ENCODE peak calls at places on chromosomes 7 and 10, in seven cellular contexts. C is lung microvascular endothelial cell, P is stromal cell of bone marrow, N is posterior cingulate gyrus, L is EL, V is IMR-90, I is hippocampal formation. Q is an unnamed sample.

GRCh38 chr10:78442836-78443550 is 409.3 kb downstream of the RPS24 start:
- DNase-seq in C (no peak), P (no peak), N (no peak), L (no peak), V (no peak), I (no peak), Q (no peak)

GRCh38 chr7:3238525-3239210 is 62.4 kb upstream of the SDK1 start:
- DNase-seq in C (no peak), P (no peak), N (no peak), L (no peak), V (no peak), I (no peak), Q (no peak)

GRCh38 chr7:87918740-87919139 is 15.3 kb upstream of the ADAM22 start:
- DNase-seq in C (no peak), P (no peak), N (no peak), L (no peak), V (no peak), I (no peak), Q (no peak)

GRCh38 chr10:93398528-93398927 is 83.6 kb downstream of the MYOF start:
- DNase-seq in C (no peak), P (no peak), N (no peak), L (no peak), V (no peak), I (no peak), Q (no peak)

GRCh38 chr7:140673063-140673769 is 471 bp downstream of the ADCK2 start:
- DNase-seq in C (peak), P (no peak), N (no peak), L (peak), V (no peak), I (no peak), Q (peak)

GRCh38 chr7:155066417-155066950 is 3.6 kb upstream of the HTR5A start:
- DNase-seq in C (peak), P (peak), N (no peak), L (peak), V (peak), I (no peak), Q (no peak)

GRCh38 chr7:87599336-87599735 is 1.3 kb downstream of the ABCB1 start:
- DNase-seq in C (no peak), P (no peak), N (no peak), L (no peak), V (no peak), I (no peak), Q (no peak)

GRCh38 chr10:91642831-91643692 is 10.2 kb upstream of the PPP1R3C start:
- DNase-seq in C (no peak), P (no peak), N (no peak), L (peak), V (peak), I (no peak), Q (no peak)

GRCh38 chr7:38563736-38564135 is 67.4 kb downstream of the AMPH start:
- DNase-seq in C (no peak), P (no peak), N (no peak), L (peak), V (no peak), I (no peak), Q (no peak)

GRCh38 chr10:45580781-45581496 is 91.6 kb downstream of the ZFAND4 start:
- DNase-seq in C (no peak), P (no peak), N (no peak), L (no peak), V (no peak), I (no peak), Q (no peak)